ENCODE peak calls at places on chromosomes 1 and 21, in five cellular contexts. One of them, this sample, is unnamed.
A peak's percentile ranks its signal among the peaks of the same experiment; 100 is the strongest.

GRCh38 chr1:208298593-208299233 is 54.5 kb upstream of the PLXNA2 start:
- DNase-seq in activated CD4-positive, alpha-beta T cell treated with anti-CD3 and anti-CD28 coated beads, Interleukin-2, amount 10 ng/mL, durations not matched to agents 7 days and 5 days: no peak
- DNase-seq in stimulated activated CD4-positive, alpha-beta T cell treated with anti-CD3 and anti-CD28 coated beads, Interleukin-12 subunit alpha, Interleukin-12 subunit beta, amount 100 ng/mL, for 4 hours: no peak
- DNase-seq in D721Med: no peak
- DNase-seq in neuronal stem cell: no peak
- DNase-seq in this sample: no peak

GRCh38 chr1:169745015-169745861 is 11.4 kb upstream of the SELE start:
- DNase-seq in neuronal stem cell: no peak
- DNase-seq in activated CD4-positive, alpha-beta T cell treated with anti-CD3 and anti-CD28 coated beads, Interleukin-2, amount 10 ng/mL, durations not matched to agents 7 days and 5 days: no peak
- DNase-seq in D721Med: no peak
- DNase-seq in stimulated activated CD4-positive, alpha-beta T cell treated with anti-CD3 and anti-CD28 coated beads, Interleukin-12 subunit alpha, Interleukin-12 subunit beta, amount 100 ng/mL, for 4 hours: no peak
- DNase-seq in this sample: no peak

GRCh38 chr1:28671254-28671780 is 2.7 kb downstream of the GMEB1 start:
- DNase-seq in stimulated activated CD4-positive, alpha-beta T cell treated with anti-CD3 and anti-CD28 coated beads, Interleukin-12 subunit alpha, Interleukin-12 subunit beta, amount 100 ng/mL, for 4 hours: no peak
- DNase-seq in D721Med: no peak
- DNase-seq in neuronal stem cell: no peak
- DNase-seq in activated CD4-positive, alpha-beta T cell treated with anti-CD3 and anti-CD28 coated beads, Interleukin-2, amount 10 ng/mL, durations not matched to agents 7 days and 5 days: no peak
- DNase-seq in this sample: no peak

GRCh38 chr1:64969305-64970066 is 3.1 kb upstream of the JAK1 start:
- DNase-seq in D721Med: no peak
- DNase-seq in stimulated activated CD4-positive, alpha-beta T cell treated with anti-CD3 and anti-CD28 coated beads, Interleukin-12 subunit alpha, Interleukin-12 subunit beta, amount 100 ng/mL, for 4 hours: no peak
- DNase-seq in neuronal stem cell: no peak
- DNase-seq in activated CD4-positive, alpha-beta T cell treated with anti-CD3 and anti-CD28 coated beads, Interleukin-2, amount 10 ng/mL, durations not matched to agents 7 days and 5 days: no peak
- DNase-seq in this sample: no peak

GRCh38 chr1:57544345-57544744 is 120.5 kb upstream of the DAB1 start:
- DNase-seq in stimulated activated CD4-positive, alpha-beta T cell treated with anti-CD3 and anti-CD28 coated beads, Interleukin-12 subunit alpha, Interleukin-12 subunit beta, amount 100 ng/mL, for 4 hours: no peak
- DNase-seq in activated CD4-positive, alpha-beta T cell treated with anti-CD3 and anti-CD28 coated beads, Interleukin-2, amount 10 ng/mL, durations not matched to agents 7 days and 5 days: no peak
- DNase-seq in D721Med: no peak
- DNase-seq in neuronal stem cell: no peak
- DNase-seq in this sample: no peak

GRCh38 chr21:38830667-38831525 is 25.2 kb downstream of the ETS2 start:
- DNase-seq in neuronal stem cell: no peak
- DNase-seq in stimulated activated CD4-positive, alpha-beta T cell treated with anti-CD3 and anti-CD28 coated beads, Interleukin-12 subunit alpha, Interleukin-12 subunit beta, amount 100 ng/mL, for 4 hours: no peak
- DNase-seq in activated CD4-positive, alpha-beta T cell treated with anti-CD3 and anti-CD28 coated beads, Interleukin-2, amount 10 ng/mL, durations not matched to agents 7 days and 5 days: no peak
- DNase-seq in D721Med: no peak
- DNase-seq in this sample: no peak

GRCh38 chr1:218397752-218398339 is 52.7 kb downstream of the TGFB2 start:
- DNase-seq in D721Med: no peak
- DNase-seq in stimulated activated CD4-positive, alpha-beta T cell treated with anti-CD3 and anti-CD28 coated beads, Interleukin-12 subunit alpha, Interleukin-12 subunit beta, amount 100 ng/mL, for 4 hours: no peak
- DNase-seq in neuronal stem cell: no peak
- DNase-seq in activated CD4-positive, alpha-beta T cell treated with anti-CD3 and anti-CD28 coated beads, Interleukin-2, amount 10 ng/mL, durations not matched to agents 7 days and 5 days: no peak
- DNase-seq in this sample: no peak

GRCh38 chr1:75310067-75310466 is 175.9 kb downstream of the LHX8 start:
- DNase-seq in activated CD4-positive, alpha-beta T cell treated with anti-CD3 and anti-CD28 coated beads, Interleukin-2, amount 10 ng/mL, durations not matched to agents 7 days and 5 days: no peak
- DNase-seq in D721Med: no peak
- DNase-seq in stimulated activated CD4-positive, alpha-beta T cell treated with anti-CD3 and anti-CD28 coated beads, Interleukin-12 subunit alpha, Interleukin-12 subunit beta, amount 100 ng/mL, for 4 hours: no peak
- DNase-seq in neuronal stem cell: no peak
- DNase-seq in this sample: no peak

GRCh38 chr1:81509619-81510018 is 291.1 kb upstream of the ADGRL2 start:
- DNase-seq in activated CD4-positive, alpha-beta T cell treated with anti-CD3 and anti-CD28 coated beads, Interleukin-2, amount 10 ng/mL, durations not matched to agents 7 days and 5 days: no peak
- DNase-seq in D721Med: no peak
- DNase-seq in neuronal stem cell: peak; percentile 54
- DNase-seq in stimulated activated CD4-positive, alpha-beta T cell treated with anti-CD3 and anti-CD28 coated beads, Interleukin-12 subunit alpha, Interleukin-12 subunit beta, amount 100 ng/mL, for 4 hours: no peak
- DNase-seq in this sample: no peak

GRCh38 chr21:34933609-34934345 is 115.3 kb downstream of the RUNX1 start:
- DNase-seq in neuronal stem cell: no peak
- DNase-seq in activated CD4-positive, alpha-beta T cell treated with anti-CD3 and anti-CD28 coated beads, Interleukin-2, amount 10 ng/mL, durations not matched to agents 7 days and 5 days: peak; percentile 60
- DNase-seq in stimulated activated CD4-positive, alpha-beta T cell treated with anti-CD3 and anti-CD28 coated beads, Interleukin-12 subunit alpha, Interleukin-12 subunit beta, amount 100 ng/mL, for 4 hours: no peak
- DNase-seq in D721Med: no peak
- DNase-seq in this sample: peak; percentile 27

GRCh38 chr1:214499732-214500131 is 51.7 kb downstream of the PTPN14 start:
- DNase-seq in neuronal stem cell: no peak
- DNase-seq in stimulated activated CD4-positive, alpha-beta T cell treated with anti-CD3 and anti-CD28 coated beads, Interleukin-12 subunit alpha, Interleukin-12 subunit beta, amount 100 ng/mL, for 4 hours: no peak
- DNase-seq in D721Med: no peak
- DNase-seq in activated CD4-positive, alpha-beta T cell treated with anti-CD3 and anti-CD28 coated beads, Interleukin-2, amount 10 ng/mL, durations not matched to agents 7 days and 5 days: no peak
- DNase-seq in this sample: no peak

GRCh38 chr1:56456426-56457101 is 122.8 kb downstream of the PLPP3 start:
- DNase-seq in stimulated activated CD4-positive, alpha-beta T cell treated with anti-CD3 and anti-CD28 coated beads, Interleukin-12 subunit alpha, Interleukin-12 subunit beta, amount 100 ng/mL, for 4 hours: no peak
- DNase-seq in D721Med: no peak
- DNase-seq in activated CD4-positive, alpha-beta T cell treated with anti-CD3 and anti-CD28 coated beads, Interleukin-2, amount 10 ng/mL, durations not matched to agents 7 days and 5 days: no peak
- DNase-seq in neuronal stem cell: no peak
- DNase-seq in this sample: no peak

GRCh38 chr1:11499825-11500331 is 20.9 kb downstream of the DISP3 start:
- DNase-seq in stimulated activated CD4-positive, alpha-beta T cell treated with anti-CD3 and anti-CD28 coated beads, Interleukin-12 subunit alpha, Interleukin-12 subunit beta, amount 100 ng/mL, for 4 hours: no peak
- DNase-seq in activated CD4-positive, alpha-beta T cell treated with anti-CD3 and anti-CD28 coated beads, Interleukin-2, amount 10 ng/mL, durations not matched to agents 7 days and 5 days: no peak
- DNase-seq in neuronal stem cell: peak; percentile 85
- DNase-seq in D721Med: no peak
- DNase-seq in this sample: no peak

GRCh38 chr1:231395051-231395995 is 26.8 kb downstream of the EGLN1 start:
- DNase-seq in neuronal stem cell: no peak
- DNase-seq in D721Med: no peak
- DNase-seq in stimulated activated CD4-positive, alpha-beta T cell treated with anti-CD3 and anti-CD28 coated beads, Interleukin-12 subunit alpha, Interleukin-12 subunit beta, amount 100 ng/mL, for 4 hours: no peak
- DNase-seq in activated CD4-positive, alpha-beta T cell treated with anti-CD3 and anti-CD28 coated beads, Interleukin-2, amount 10 ng/mL, durations not matched to agents 7 days and 5 days: no peak
- DNase-seq in this sample: no peak

GRCh38 chr1:30748098-30748698 is 9.4 kb downstream of the LAPTM5 start:
- DNase-seq in D721Med: no peak
- DNase-seq in neuronal stem cell: no peak
- DNase-seq in stimulated activated CD4-positive, alpha-beta T cell treated with anti-CD3 and anti-CD28 coated beads, Interleukin-12 subunit alpha, Interleukin-12 subunit beta, amount 100 ng/mL, for 4 hours: no peak
- DNase-seq in activated CD4-positive, alpha-beta T cell treated with anti-CD3 and anti-CD28 coated beads, Interleukin-2, amount 10 ng/mL, durations not matched to agents 7 days and 5 days: no peak
- DNase-seq in this sample: no peak

GRCh38 chr1:206040328-206040727 is 12.6 kb upstream of the RHEX start:
- DNase-seq in neuronal stem cell: no peak
- DNase-seq in activated CD4-positive, alpha-beta T cell treated with anti-CD3 and anti-CD28 coated beads, Interleukin-2, amount 10 ng/mL, durations not matched to agents 7 days and 5 days: no peak
- DNase-seq in stimulated activated CD4-positive, alpha-beta T cell treated with anti-CD3 and anti-CD28 coated beads, Interleukin-12 subunit alpha, Interleukin-12 subunit beta, amount 100 ng/mL, for 4 hours: no peak
- DNase-seq in D721Med: no peak
- DNase-seq in this sample: no peak

GRCh38 chr21:41520560-41521442 is 12.8 kb upstream of the TMPRSS2 start:
- DNase-seq in activated CD4-positive, alpha-beta T cell treated with anti-CD3 and anti-CD28 coated beads, Interleukin-2, amount 10 ng/mL, durations not matched to agents 7 days and 5 days: no peak
- DNase-seq in neuronal stem cell: no peak
- DNase-seq in D721Med: no peak
- DNase-seq in stimulated activated CD4-positive, alpha-beta T cell treated with anti-CD3 and anti-CD28 coated beads, Interleukin-12 subunit alpha, Interleukin-12 subunit beta, amount 100 ng/mL, for 4 hours: no peak
- DNase-seq in this sample: no peak

GRCh38 chr1:245108251-245108650 is 46.5 kb upstream of the KIF26B start:
- DNase-seq in neuronal stem cell: no peak
- DNase-seq in activated CD4-positive, alpha-beta T cell treated with anti-CD3 and anti-CD28 coated beads, Interleukin-2, amount 10 ng/mL, durations not matched to agents 7 days and 5 days: no peak
- DNase-seq in stimulated activated CD4-positive, alpha-beta T cell treated with anti-CD3 and anti-CD28 coated beads, Interleukin-12 subunit alpha, Interleukin-12 subunit beta, amount 100 ng/mL, for 4 hours: no peak
- DNase-seq in D721Med: no peak
- DNase-seq in this sample: no peak

GRCh38 chr1:24015226-24016210 is 35.4 kb upstream of the SRSF10 start:
- DNase-seq in D721Med: no peak
- DNase-seq in activated CD4-positive, alpha-beta T cell treated with anti-CD3 and anti-CD28 coated beads, Interleukin-2, amount 10 ng/mL, durations not matched to agents 7 days and 5 days: no peak
- DNase-seq in neuronal stem cell: no peak
- DNase-seq in stimulated activated CD4-positive, alpha-beta T cell treated with anti-CD3 and anti-CD28 coated beads, Interleukin-12 subunit alpha, Interleukin-12 subunit beta, amount 100 ng/mL, for 4 hours: no peak
- DNase-seq in this sample: no peak

GRCh38 chr1:7810395-7810794 is 26.3 kb downstream of the PER3 start:
- DNase-seq in stimulated activated CD4-positive, alpha-beta T cell treated with anti-CD3 and anti-CD28 coated beads, Interleukin-12 subunit alpha, Interleukin-12 subunit beta, amount 100 ng/mL, for 4 hours: peak; percentile 8
- DNase-seq in neuronal stem cell: no peak
- DNase-seq in D721Med: no peak
- DNase-seq in activated CD4-positive, alpha-beta T cell treated with anti-CD3 and anti-CD28 coated beads, Interleukin-2, amount 10 ng/mL, durations not matched to agents 7 days and 5 days: no peak
- DNase-seq in this sample: no peak

GRCh38 chr21:29240136-29240535 is 58.6 kb upstream of the BACH1 start:
- DNase-seq in activated CD4-positive, alpha-beta T cell treated with anti-CD3 and anti-CD28 coated beads, Interleukin-2, amount 10 ng/mL, durations not matched to agents 7 days and 5 days: no peak
- DNase-seq in D721Med: no peak
- DNase-seq in stimulated activated CD4-positive, alpha-beta T cell treated with anti-CD3 and anti-CD28 coated beads, Interleukin-12 subunit alpha, Interleukin-12 subunit beta, amount 100 ng/mL, for 4 hours: no peak
- DNase-seq in neuronal stem cell: no peak
- DNase-seq in this sample: no peak

GRCh38 chr1:23601104-23601967 is 42.0 kb upstream of the ID3 start:
- DNase-seq in D721Med: no peak
- DNase-seq in stimulated activated CD4-positive, alpha-beta T cell treated with anti-CD3 and anti-CD28 coated beads, Interleukin-12 subunit alpha, Interleukin-12 subunit beta, amount 100 ng/mL, for 4 hours: no peak
- DNase-seq in neuronal stem cell: no peak
- DNase-seq in activated CD4-positive, alpha-beta T cell treated with anti-CD3 and anti-CD28 coated beads, Interleukin-2, amount 10 ng/mL, durations not matched to agents 7 days and 5 days: peak; percentile 60
- DNase-seq in this sample: no peak

GRCh38 chr1:74689800-74690696 is 16.5 kb upstream of the ERICH3 start:
- DNase-seq in D721Med: no peak
- DNase-seq in stimulated activated CD4-positive, alpha-beta T cell treated with anti-CD3 and anti-CD28 coated beads, Interleukin-12 subunit alpha, Interleukin-12 subunit beta, amount 100 ng/mL, for 4 hours: peak; percentile 4
- DNase-seq in activated CD4-positive, alpha-beta T cell treated with anti-CD3 and anti-CD28 coated beads, Interleukin-2, amount 10 ng/mL, durations not matched to agents 7 days and 5 days: peak; percentile 60
- DNase-seq in neuronal stem cell: peak; percentile 78
- DNase-seq in this sample: peak; percentile 54

GRCh38 chr1:108960719-108961118 is 2.6 kb downstream of the CLCC1 start:
- DNase-seq in activated CD4-positive, alpha-beta T cell treated with anti-CD3 and anti-CD28 coated beads, Interleukin-2, amount 10 ng/mL, durations not matched to agents 7 days and 5 days: no peak
- DNase-seq in neuronal stem cell: no peak
- DNase-seq in stimulated activated CD4-positive, alpha-beta T cell treated with anti-CD3 and anti-CD28 coated beads, Interleukin-12 subunit alpha, Interleukin-12 subunit beta, amount 100 ng/mL, for 4 hours: no peak
- DNase-seq in D721Med: no peak
- DNase-seq in this sample: no peak

GRCh38 chr1:102872097-102872496 is 236.2 kb downstream of the COL11A1 start:
- DNase-seq in D721Med: no peak
- DNase-seq in activated CD4-positive, alpha-beta T cell treated with anti-CD3 and anti-CD28 coated beads, Interleukin-2, amount 10 ng/mL, durations not matched to agents 7 days and 5 days: no peak
- DNase-seq in neuronal stem cell: no peak
- DNase-seq in stimulated activated CD4-positive, alpha-beta T cell treated with anti-CD3 and anti-CD28 coated beads, Interleukin-12 subunit alpha, Interleukin-12 subunit beta, amount 100 ng/mL, for 4 hours: no peak
- DNase-seq in this sample: no peak

GRCh38 chr1:165897326-165898303 is 70.2 kb downstream of the UCK2 start:
- DNase-seq in activated CD4-positive, alpha-beta T cell treated with anti-CD3 and anti-CD28 coated beads, Interleukin-2, amount 10 ng/mL, durations not matched to agents 7 days and 5 days: no peak
- DNase-seq in D721Med: no peak
- DNase-seq in neuronal stem cell: no peak
- DNase-seq in stimulated activated CD4-positive, alpha-beta T cell treated with anti-CD3 and anti-CD28 coated beads, Interleukin-12 subunit alpha, Interleukin-12 subunit beta, amount 100 ng/mL, for 4 hours: no peak
- DNase-seq in this sample: no peak

GRCh38 chr1:168481586-168481985 is 62.2 kb downstream of the XCL2 start:
- DNase-seq in stimulated activated CD4-positive, alpha-beta T cell treated with anti-CD3 and anti-CD28 coated beads, Interleukin-12 subunit alpha, Interleukin-12 subunit beta, amount 100 ng/mL, for 4 hours: no peak
- DNase-seq in neuronal stem cell: no peak
- DNase-seq in D721Med: no peak
- DNase-seq in activated CD4-positive, alpha-beta T cell treated with anti-CD3 and anti-CD28 coated beads, Interleukin-2, amount 10 ng/mL, durations not matched to agents 7 days and 5 days: no peak
- DNase-seq in this sample: no peak

GRCh38 chr1:198535631-198536030 is 4.8 kb downstream of the ATP6V1G3 start:
- DNase-seq in stimulated activated CD4-positive, alpha-beta T cell treated with anti-CD3 and anti-CD28 coated beads, Interleukin-12 subunit alpha, Interleukin-12 subunit beta, amount 100 ng/mL, for 4 hours: no peak
- DNase-seq in neuronal stem cell: no peak
- DNase-seq in activated CD4-positive, alpha-beta T cell treated with anti-CD3 and anti-CD28 coated beads, Interleukin-2, amount 10 ng/mL, durations not matched to agents 7 days and 5 days: no peak
- DNase-seq in D721Med: no peak
- DNase-seq in this sample: no peak

GRCh38 chr1:218828125-218828650 is 345.5 kb upstream of the LYPLAL1 start:
- DNase-seq in stimulated activated CD4-positive, alpha-beta T cell treated with anti-CD3 and anti-CD28 coated beads, Interleukin-12 subunit alpha, Interleukin-12 subunit beta, amount 100 ng/mL, for 4 hours: no peak
- DNase-seq in neuronal stem cell: no peak
- DNase-seq in activated CD4-positive, alpha-beta T cell treated with anti-CD3 and anti-CD28 coated beads, Interleukin-2, amount 10 ng/mL, durations not matched to agents 7 days and 5 days: no peak
- DNase-seq in D721Med: no peak
- DNase-seq in this sample: no peak

GRCh38 chr1:239307886-239308285 is 78.5 kb upstream of the CHRM3 start:
- DNase-seq in D721Med: no peak
- DNase-seq in activated CD4-positive, alpha-beta T cell treated with anti-CD3 and anti-CD28 coated beads, Interleukin-2, amount 10 ng/mL, durations not matched to agents 7 days and 5 days: no peak
- DNase-seq in neuronal stem cell: no peak
- DNase-seq in stimulated activated CD4-positive, alpha-beta T cell treated with anti-CD3 and anti-CD28 coated beads, Interleukin-12 subunit alpha, Interleukin-12 subunit beta, amount 100 ng/mL, for 4 hours: no peak
- DNase-seq in this sample: no peak

This sample was measured in memory B cell.